ENCODE peak calls at places on chromosomes 3 and 15, in four cellular contexts. P, W, S and Y are unnamed samples.
A peak's percentile ranks its signal among the peaks of the same experiment; 100 is the strongest.

GRCh38 chr3:29827756-29828155 is 546.9 kb downstream of the RBMS3 start:
- DNase-seq in P (peak; percentile 62), W (no peak), S (no peak), Y (no peak)

GRCh38 chr3:40608091-40608490 is 83.3 kb downstream of the ZNF621 start:
- DNase-seq in P (no peak), W (no peak), S (no peak), Y (no peak)

GRCh38 chr3:28745436-28745835 is 396.8 kb upstream of the AZI2 start:
- DNase-seq in P (peak; percentile 15), W (no peak), S (no peak), Y (no peak)

GRCh38 chr3:195872800-195873199 is 35.6 kb downstream of the TNK2 start:
- DNase-seq in P (no peak), W (no peak), S (no peak), Y (no peak)

GRCh38 chr15:61382927-61383326 is 153.8 kb upstream of the RORA start:
- DNase-seq in P (peak; percentile 0), W (no peak), S (no peak), Y (no peak)

GRCh38 chr3:134374791-134375541 is 719 bp upstream of the AMOTL2 start:
- DNase-seq in P (peak; percentile 73), W (no peak), S (peak; percentile 82), Y (peak; percentile 93)

GRCh38 chr3:194203482-194204035 is 67.6 kb downstream of the HES1 start:
- DNase-seq in P (no peak), W (no peak), S (no peak), Y (peak; percentile 36)

GRCh38 chr3:174199696-174200095 is 659.4 kb upstream of the NAALADL2 start:
- DNase-seq in P (no peak), W (no peak), S (no peak), Y (no peak)

GRCh38 chr15:31480356-31481058 is 153.9 kb downstream of the KLF13 start:
- DNase-seq in P (no peak), W (no peak), S (no peak), Y (peak; percentile 10)

GRCh38 chr3:63625161-63625560 is 27.3 kb upstream of the SNTN start:
- DNase-seq in P (no peak), W (no peak), S (no peak), Y (no peak)

GRCh38 chr3:110932515-110933095 is 139.0 kb upstream of the NECTIN3 start:
- DNase-seq in P (no peak), W (no peak), S (no peak), Y (no peak)

GRCh38 chr3:24493951-24494615 is 567 bp downstream of the THRB start:
- DNase-seq in P (peak; percentile 86), W (peak; percentile 18), S (no peak), Y (peak; percentile 57)

GRCh38 chr3:65342084-65342683 is 654.4 kb upstream of the ADAMTS9 start:
- DNase-seq in P (peak; percentile 44), W (peak; percentile 59), S (peak; percentile 59), Y (peak; percentile 81)

GRCh38 chr3:8938021-8938420 is 25.3 kb downstream of the RAD18 start:
- DNase-seq in P (peak; percentile 46), W (no peak), S (no peak), Y (no peak)

DNA sequence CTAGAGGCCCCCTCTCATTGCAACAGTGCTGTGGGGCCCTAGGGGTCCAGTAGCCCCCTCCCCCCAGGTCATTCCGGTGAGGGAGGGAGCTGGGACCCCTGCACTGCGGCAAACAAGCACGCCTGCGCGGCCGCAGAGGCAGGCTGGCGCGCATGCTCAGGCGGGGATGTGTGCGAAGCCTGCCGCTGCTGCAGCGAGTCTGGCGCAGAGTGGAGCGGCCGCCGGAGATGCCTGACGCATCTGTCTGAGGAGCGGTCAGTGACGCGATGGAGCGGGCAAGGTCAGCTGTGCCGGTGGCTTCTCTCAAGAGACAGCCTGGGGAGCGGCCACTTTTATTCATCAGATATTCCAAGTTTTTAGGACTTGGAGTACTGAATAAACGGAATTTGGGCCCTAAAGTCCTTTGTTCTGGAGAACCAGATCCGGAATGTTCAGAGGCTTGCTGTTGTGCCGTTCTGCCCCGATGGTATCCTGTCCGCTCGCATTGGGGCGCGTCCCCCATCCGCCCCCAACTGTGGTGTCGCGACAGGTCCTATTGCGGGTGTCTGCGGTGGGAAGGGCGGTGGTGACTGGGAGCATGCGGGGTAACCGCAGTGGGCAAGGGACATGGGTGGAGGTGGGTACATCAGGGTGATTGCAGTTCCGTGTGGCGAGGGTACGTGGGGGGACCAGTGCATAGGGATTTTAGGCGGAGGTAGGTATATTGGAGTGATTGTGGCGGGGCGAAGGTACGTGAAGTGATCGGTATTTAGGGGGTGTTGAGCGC is at the start of the genes SNRPN and SNURF:
- DNase-seq in P (peak; percentile 85), W (peak; percentile 56), S (peak; percentile 62), Y (peak; percentile 79)
- H2BK5ac ChIP-seq in P (peak within 1 kb of the TSS; percentile 71), W (peak within 1 kb of the TSS; percentile 4), S (peak within 1 kb of the TSS; percentile 83), Y (no peak within 1 kb of the TSS)

GRCh38 chr3:149233323-149233722 is 11.7 kb upstream of the CP start:
- DNase-seq in P (no peak), W (no peak), S (no peak), Y (no peak)

GRCh38 chr3:149223461-149223820 is 1.8 kb upstream of the CP start:
- DNase-seq in P (no peak), W (no peak), S (no peak), Y (no peak)

GRCh38 chr3:149224736-149225594 is 3.3 kb upstream of the CP start:
- DNase-seq in P (peak; percentile 99), W (no peak), S (no peak), Y (no peak)

GRCh38 chr3:149231876-149232275 is 10.2 kb upstream of the CP start:
- DNase-seq in P (no peak), W (no peak), S (no peak), Y (no peak)

DNA sequence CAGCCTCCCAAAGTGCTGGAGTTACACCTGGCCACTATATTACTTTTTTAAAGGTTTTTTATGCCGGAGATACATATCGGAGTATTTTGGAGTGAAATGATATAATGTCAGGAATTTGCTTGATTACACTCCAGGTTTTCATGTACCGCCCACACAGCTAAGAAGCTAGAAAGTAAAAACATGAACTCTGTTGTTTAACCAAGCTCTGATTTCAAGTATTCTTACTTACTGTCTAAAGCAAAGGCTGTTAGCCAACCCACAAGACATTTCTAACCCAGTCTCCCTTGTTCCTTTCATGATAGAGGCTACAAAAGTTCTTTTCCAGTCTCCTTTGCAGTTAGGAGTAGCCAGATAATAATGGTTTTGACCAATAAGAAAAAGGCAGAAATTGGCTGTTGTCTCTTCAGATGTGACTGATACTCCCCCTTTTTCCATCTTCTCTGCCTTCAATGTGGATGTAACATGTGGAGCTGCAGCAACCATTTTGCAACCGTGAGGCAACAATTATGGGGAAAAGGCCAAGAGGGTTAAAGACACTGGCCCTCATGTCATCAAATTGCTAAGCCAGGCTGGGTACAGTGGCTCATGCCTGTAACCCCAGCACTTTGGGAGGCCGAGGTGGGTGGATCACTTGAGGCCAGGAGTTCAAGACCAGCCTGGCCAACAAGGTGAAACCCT is 6.1 kb upstream of the CP start:
- DNase-seq in P (no peak), W (no peak), S (no peak), Y (no peak)
- H2BK15ac ChIP-seq in P (no peak overlapping the region), W (no peak overlapping the region), S (no peak overlapping the region), Y (no peak overlapping the region)

GRCh38 chr3:49911611-49912010 is 7.9 kb upstream of the MST1R start:
- DNase-seq in P (no peak), W (no peak), S (no peak), Y (no peak)
- H2BK12ac ChIP-seq in P (no peak overlapping the region), W (no peak overlapping the region), S (no peak overlapping the region), Y (no peak overlapping the region)

GRCh38 chr3:139118835-139119234 is 74.1 kb upstream of the PRR23C start:
- DNase-seq in P (no peak), W (no peak), S (no peak), Y (no peak)

GRCh38 chr3:139117883-139118760 is 73.4 kb upstream of the PRR23C start:
- DNase-seq in P (no peak), W (no peak), S (no peak), Y (no peak)

GRCh38 chr3:139119331-139120025 is 74.8 kb upstream of the PRR23C start:
- DNase-seq in P (no peak), W (no peak), S (no peak), Y (no peak)

GRCh38 chr3:139120336-139120971 is 75.8 kb upstream of the PRR23C start:
- DNase-seq in P (peak; percentile 74), W (no peak), S (no peak), Y (no peak)

GRCh38 chr3:139117136-139117675 is 72.5 kb upstream of the PRR23C start:
- DNase-seq in P (peak; percentile 36), W (no peak), S (no peak), Y (no peak)
- H2BK5ac ChIP-seq in P (no peak overlapping the region), W (no peak overlapping the region), S (no peak overlapping the region), Y (no peak overlapping the region)

GRCh38 chr3:157248590-157249425 is 88.9 kb upstream of the CCNL1 start:
- DNase-seq in P (peak; percentile 93), W (peak; percentile 26), S (no peak), Y (no peak)
- H2BK15ac ChIP-seq in P (no peak overlapping the region), W (no peak overlapping the region), S (no peak overlapping the region), Y (no peak overlapping the region)

GRCh38 chr3:123636431-123636841 is 51.6 kb upstream of the HACD2 start:
- DNase-seq in P (peak; percentile 53), W (peak; percentile 69), S (peak; percentile 38), Y (peak; percentile 95)

GRCh38 chr3:123633530-123633929 is 48.7 kb upstream of the HACD2 start:
- DNase-seq in P (no peak), W (no peak), S (no peak), Y (no peak)

GRCh38 chr3:123635220-123635619 is 50.4 kb upstream of the HACD2 start:
- DNase-seq in P (peak; percentile 50), W (no peak), S (no peak), Y (no peak)

GRCh38 chr3:123635717-123636116 is 50.9 kb upstream of the HACD2 start:
- DNase-seq in P (no peak), W (no peak), S (no peak), Y (no peak)

DNA sequence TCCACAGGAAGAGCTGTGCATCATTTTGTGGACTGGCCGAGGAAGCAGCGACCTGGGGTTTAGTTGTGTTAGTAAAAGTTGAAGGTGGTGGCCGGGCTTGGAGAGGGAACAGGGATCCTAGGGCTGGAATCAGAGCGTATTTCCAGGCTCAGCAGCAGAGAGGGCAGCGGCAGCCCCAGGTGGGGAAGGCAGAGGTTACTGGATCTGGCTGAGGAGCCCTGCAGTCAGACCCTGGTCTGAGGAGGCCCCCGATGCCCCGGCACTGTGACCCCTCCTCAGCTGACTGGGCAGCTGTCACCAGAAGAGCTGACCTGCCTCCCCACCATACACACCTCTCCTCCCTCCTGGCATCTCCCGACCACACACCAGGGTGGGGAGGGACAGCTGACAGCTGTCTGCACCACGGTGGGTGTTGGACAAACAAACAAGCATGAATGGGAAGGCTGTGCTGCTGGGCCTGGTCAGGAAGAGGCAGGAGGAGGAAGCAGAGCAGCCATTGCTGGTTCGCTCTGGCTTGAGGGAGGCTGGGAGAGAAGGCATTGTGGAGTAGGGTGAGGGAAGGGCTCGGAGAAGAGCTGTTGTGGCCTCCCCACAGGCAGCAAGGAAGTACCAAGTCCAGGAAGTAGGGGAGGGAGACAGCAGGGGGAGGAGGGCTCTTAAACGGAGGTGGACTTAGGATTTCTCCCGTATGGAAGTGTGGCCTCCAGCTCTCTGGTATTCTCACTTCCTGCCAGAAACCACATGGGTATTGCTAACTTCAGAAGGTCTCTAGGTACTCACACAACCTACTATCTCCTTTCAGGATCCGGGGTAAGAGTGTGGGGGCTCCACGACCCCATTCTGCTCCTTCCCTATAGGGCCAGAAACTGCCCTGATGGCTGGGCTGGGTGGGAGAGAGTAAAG is 49.5 kb upstream of the HACD2 start:
- DNase-seq in P (no peak), W (no peak), S (no peak), Y (no peak)
- H2BK12ac ChIP-seq in P (peak overlapping the region; percentile 69), W (no peak overlapping the region), S (peak overlapping the region; percentile 87), Y (no peak overlapping the region)